ENCODE peak calls at places on chromosome 19, in five cellular contexts. U is H1, O is K562, L is HepG2, Y is GM12878. R is an unnamed sample. For H3K36me3, the result is how much of the 10 kb centered on the place peaks cover.

GRCh38 chr19:40600086-40600917 is 867 bp upstream of the LTBP4 start:
- DNase-seq in L (no peak), O (no peak), Y (no peak), U (no peak), R (no peak)

GRCh38 chr19:51098366-51099069 is 9.7 kb downstream of the CTU1 start:
- DNase-seq in O (no peak), U (no peak), Y (no peak), L (no peak), R (no peak)

GRCh38 chr19:46862504-46862835 is 1.7 kb downstream of the ARHGAP35 start:
- DNase-seq in O (peak), Y (no peak), U (no peak), L (no peak), R (no peak)

GRCh38 chr19:728011-728410 is 19.3 kb downstream of the PALM start:
- DNase-seq in Y (no peak), O (no peak), U (no peak), L (no peak), R (no peak)

GRCh38 chr19:5070922-5071321 is 102.0 kb downstream of the KDM4B start:
- DNase-seq in Y (no peak), U (no peak), L (no peak), O (no peak), R (no peak)

GRCh38 chr19:15210323-15210774 is 9.6 kb upstream of the NOTCH3 start:
- DNase-seq in L (peak), O (no peak), U (no peak), Y (no peak), R (no peak)

GRCh38 chr19:7953576-7953975 is 10.1 kb upstream of the TIMM44 start:
- DNase-seq in O (no peak), Y (no peak), L (no peak), U (no peak), R (no peak)

GRCh38 chr19:4061683-4062575 is 4.8 kb downstream of the ZBTB7A start:
- DNase-seq in U (no peak), L (no peak), O (no peak), Y (no peak), R (no peak)

GRCh38 chr19:37251308-37252229 is 33.6 kb downstream of the ZNF383 start:
- DNase-seq in L (no peak), Y (peak), U (no peak), O (peak), R (no peak)

GRCh38 chr19:56120371-56121179 is 520 bp downstream of the ZNF787 start:
- DNase-seq in U (peak), O (peak), Y (no peak), L (peak), R (peak)

GRCh38 chr19:38035515-38036495 is 128.8 kb downstream of the SIPA1L3 start:
- DNase-seq in Y (no peak), O (no peak), L (peak), U (no peak), R (no peak)

GRCh38 chr19:49436381-49437017 is 4.8 kb downstream of the SLC17A7 start:
- DNase-seq in U (peak), L (no peak), O (peak), Y (no peak), R (no peak)

GRCh38 chr19:41376241-41376997 is at the start of gene TMEM91:
- DNase-seq in L (no peak), Y (no peak), U (peak), O (no peak), R (no peak)

DNA sequence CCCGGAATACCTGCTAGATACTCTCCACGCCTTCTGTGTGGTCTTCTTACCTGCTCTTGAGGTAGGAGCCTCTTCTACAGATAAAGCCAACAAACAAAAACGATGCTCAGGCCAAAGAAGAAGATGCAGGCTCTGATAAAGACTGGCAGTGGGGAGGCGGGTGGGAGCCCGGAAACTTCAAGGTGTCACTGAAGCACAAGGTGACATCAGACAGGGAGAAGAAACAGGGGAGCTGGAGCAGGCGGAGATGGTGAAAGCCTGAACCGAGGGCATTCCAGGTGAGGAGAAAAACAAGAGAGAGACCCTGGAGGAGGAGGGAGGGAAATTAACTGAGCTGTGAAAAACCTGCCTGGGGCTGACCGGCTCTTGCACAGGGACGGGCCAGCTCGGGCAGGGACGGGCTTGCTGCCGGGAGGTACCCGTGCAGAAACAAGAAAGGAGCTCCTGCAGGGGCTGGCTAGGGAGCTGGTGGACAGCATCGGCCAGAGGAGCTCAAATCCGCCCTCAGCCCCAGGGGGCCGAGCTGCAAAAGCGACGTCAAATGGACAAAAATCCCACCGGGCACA is 19.0 kb downstream of the GNG7 start:
- DNase-seq in U (no peak), Y (no peak), O (no peak), L (no peak), R (no peak)
- H3K36me3 ChIP-seq in U (under half), Y (under half), O (under half), L (under half), R (under half)

DNA sequence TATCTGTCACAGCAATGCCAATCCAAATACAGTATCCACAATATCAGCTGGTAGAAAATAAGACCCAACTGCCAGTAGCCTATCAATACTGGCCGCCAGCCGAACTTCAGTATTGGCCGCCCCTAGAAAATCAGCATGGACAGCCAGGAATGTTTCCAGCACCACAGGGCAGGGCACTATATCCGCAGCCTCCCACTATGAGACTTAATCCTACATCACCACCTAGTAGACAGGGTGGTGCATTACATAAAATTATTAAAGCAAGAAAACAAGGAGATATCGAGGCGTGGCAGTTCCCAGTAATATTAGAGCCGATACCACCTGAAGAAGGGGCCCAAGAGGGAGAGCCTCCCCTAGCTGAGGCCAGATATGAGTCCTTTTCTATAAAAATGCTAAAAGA is 111.3 kb downstream of the ZNF486 start:
- DNase-seq in U (no peak), Y (no peak), O (no peak), L (peak), R (no peak)
- TF ChIP-seq SRF in U (no peak), Y (no peak), O (no peak), L (no peak), R (no peak)

DNA sequence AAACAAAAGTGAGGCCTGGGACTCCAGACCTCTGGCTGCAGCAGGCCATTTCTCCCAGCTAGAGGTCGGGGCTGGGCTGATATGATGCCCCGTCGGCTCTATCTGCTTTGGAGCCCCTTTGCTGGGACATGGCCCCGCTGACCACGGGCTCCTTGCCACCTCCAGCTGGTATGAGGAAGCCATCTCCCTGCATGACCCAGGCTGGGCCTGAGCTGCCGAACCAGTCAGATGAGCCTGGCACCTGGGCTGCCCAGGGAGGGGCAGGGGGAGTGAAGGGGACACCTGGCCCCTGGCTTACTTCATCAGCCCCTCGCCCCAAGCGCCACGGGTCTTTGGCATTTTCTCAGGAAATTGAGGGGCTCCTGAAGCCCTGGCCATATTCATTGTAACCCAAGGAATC is 7.8 kb downstream of the ZSWIM4 start:
- DNase-seq in L (no peak), U (no peak), Y (no peak), O (no peak), R (no peak)
- H3K36me3 ChIP-seq in L (under half), U (under half), Y (under half), O (under half), R (under half)

DNA sequence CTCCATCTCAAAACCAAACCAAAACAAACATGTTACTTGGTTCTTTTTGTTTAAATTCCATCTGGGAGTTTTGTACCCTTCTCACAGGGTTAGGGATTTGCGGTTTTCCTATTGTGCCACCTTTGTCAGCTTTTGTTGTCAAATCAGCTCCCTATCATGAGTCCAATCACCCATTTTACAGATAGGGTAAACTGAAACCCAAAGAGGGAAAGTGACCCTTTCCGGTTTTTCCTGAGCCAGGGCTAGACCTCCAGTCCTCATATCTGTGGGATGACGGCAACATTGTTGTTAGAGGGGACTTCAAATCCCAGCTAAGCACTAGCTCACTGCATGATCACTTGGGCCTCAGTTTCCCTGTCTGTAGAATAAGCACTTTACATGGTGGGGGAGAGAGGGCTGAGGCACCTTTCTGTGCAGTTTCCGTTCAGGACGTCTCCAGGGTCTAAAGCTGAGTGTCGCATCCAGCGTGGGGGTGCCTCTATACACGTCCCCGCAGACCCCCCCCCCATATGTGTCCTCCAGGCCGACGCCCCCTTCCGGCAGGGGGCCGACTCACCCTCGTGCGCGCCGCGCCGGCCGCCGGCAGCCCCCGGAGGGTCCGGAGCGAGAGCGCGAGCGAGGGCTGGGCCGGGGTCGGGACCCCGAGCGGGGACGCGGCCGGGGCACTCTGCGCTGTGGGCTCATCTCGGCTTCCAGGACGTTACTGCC is 3.9 kb downstream of the CCDC194 start:
- DNase-seq in O (peak), U (no peak), Y (no peak), L (no peak), R (no peak)
- TF ChIP-seq SRF in O (no peak), U (no peak), Y (no peak), L (no peak), R (no peak)

GRCh38 chr19:35022460-35022859 is 7.8 kb upstream of the SCN1B start:
- DNase-seq in Y (no peak), L (no peak), U (no peak), O (no peak), R (no peak)
- H3K36me3 ChIP-seq in Y (under half), L (under half), U (half or more), O (half or more), R (under half)

GRCh38 chr19:44539236-44539819 is 9.9 kb upstream of the CEACAM20 start:
- DNase-seq in U (no peak), O (no peak), Y (no peak), L (no peak), R (no peak)
- TF ChIP-seq SRF in U (no peak), O (no peak), Y (no peak), L (no peak), R (no peak)